ENCODE peak calls at places on chromosomes 7 and 10, in six cellular contexts. G, A, M, B, Y and R are unnamed samples.

GRCh38 chr7:107792364-107792763 is 10.7 kb downstream of the SLC26A3 start:
- DNase-seq in B (no peak), M (no peak), A (no peak), Y (no peak), G (no peak), R (no peak)

GRCh38 chr7:94241402-94241925 is 153.2 kb upstream of the COL1A2 start:
- DNase-seq in A (no peak), M (no peak), Y (no peak), G (no peak), B (no peak), R (no peak)

GRCh38 chr10:71694567-71694968 is 25.0 kb downstream of the C10orf105 start:
- DNase-seq in Y (no peak), A (peak; percentile 76), B (peak; percentile 8), M (no peak), G (no peak), R (no peak)

GRCh38 chr7:33671521-33672262 is 233.6 kb upstream of the BMPER start:
- DNase-seq in M (no peak), A (no peak), B (no peak), Y (no peak), G (no peak), R (no peak)

GRCh38 chr10:102814873-102815661 is 22.1 kb downstream of the CYP17A1 start:
- DNase-seq in G (no peak), M (peak; percentile 90), Y (no peak), B (no peak), A (no peak), R (no peak)

GRCh38 chr10:17237915-17238444 is 9.9 kb downstream of the VIM start:
- DNase-seq in Y (no peak), M (no peak), B (no peak), G (no peak), A (no peak), R (no peak)

GRCh38 chr10:74750848-74751274 is 75.5 kb upstream of the KAT6B start:
- DNase-seq in G (peak; percentile 27), Y (no peak), M (no peak), A (no peak), B (no peak), R (no peak)

GRCh38 chr7:80499350-80499955 is 12.4 kb downstream of the GNAT3 start:
- DNase-seq in M (peak; percentile 36), A (no peak), B (no peak), G (no peak), Y (peak; percentile 87), R (peak; percentile 89)

GRCh38 chr10:29146736-29147135 is 142.1 kb upstream of the LYZL1 start:
- DNase-seq in Y (no peak), A (no peak), G (no peak), M (no peak), B (no peak), R (no peak)